ENCODE peak calls at places on chromosome 11, in five cellular contexts. One of them, this sample, is unnamed.

GRCh38 chr11:2518983-2519340 is 74.2 kb downstream of the KCNQ1 start:
- DNase-seq in endothelial cell: peak
- DNase-seq in SW480: no peak
- DNase-seq in GM13977: no peak
- DNase-seq in myocyte: no peak
- DNase-seq in this sample: no peak

GRCh38 chr11:67400251-67400941 is 1.3 kb downstream of the PPP1CA start:
- DNase-seq in endothelial cell: no peak
- DNase-seq in SW480: no peak
- DNase-seq in GM13977: no peak
- DNase-seq in myocyte: no peak
- DNase-seq in this sample: no peak

GRCh38 chr11:67495234-67496005 is 9.7 kb downstream of the PITPNM1 start:
- DNase-seq in endothelial cell: no peak
- DNase-seq in SW480: no peak
- DNase-seq in GM13977: no peak
- DNase-seq in myocyte: no peak
- DNase-seq in this sample: no peak

GRCh38 chr11:119206512-119207299 is 567 bp downstream of the CBL start:
- DNase-seq in endothelial cell: peak
- DNase-seq in SW480: peak
- DNase-seq in GM13977: peak
- DNase-seq in myocyte: peak
- DNase-seq in this sample: no peak

GRCh38 chr11:75474878-75475766 is 42.1 kb upstream of the KLHL35 start:
- DNase-seq in endothelial cell: no peak
- DNase-seq in SW480: no peak
- DNase-seq in GM13977: peak
- DNase-seq in myocyte: no peak
- DNase-seq in this sample: no peak

GRCh38 chr11:68146010-68146540 is 24.9 kb upstream of the CHKA start:
- DNase-seq in endothelial cell: no peak
- DNase-seq in SW480: no peak
- DNase-seq in GM13977: no peak
- DNase-seq in myocyte: peak
- DNase-seq in this sample: no peak

GRCh38 chr11:126318642-126319373 is 14.9 kb downstream of the DCPS start:
- DNase-seq in endothelial cell: no peak
- DNase-seq in SW480: peak
- DNase-seq in GM13977: peak
- DNase-seq in myocyte: peak
- DNase-seq in this sample: peak

GRCh38 chr11:60288531-60288930 is 8.1 kb downstream of the MS4A4A start:
- DNase-seq in endothelial cell: no peak
- DNase-seq in SW480: no peak
- DNase-seq in GM13977: no peak
- DNase-seq in myocyte: no peak
- DNase-seq in this sample: no peak

GRCh38 chr11:69051381-69052342 is 2.9 kb downstream of the TPCN2 start:
- DNase-seq in endothelial cell: no peak
- DNase-seq in SW480: no peak
- DNase-seq in GM13977: no peak
- DNase-seq in myocyte: no peak
- DNase-seq in this sample: no peak

GRCh38 chr11:13143486-13144297 is 133.9 kb upstream of the BMAL1 start:
- DNase-seq in endothelial cell: no peak
- DNase-seq in SW480: no peak
- DNase-seq in GM13977: no peak
- DNase-seq in myocyte: no peak
- DNase-seq in this sample: no peak

GRCh38 chr11:110366234-110366633 is 63.5 kb upstream of the FDX1 start:
- DNase-seq in endothelial cell: no peak
- DNase-seq in SW480: no peak
- DNase-seq in GM13977: no peak
- DNase-seq in myocyte: peak
- DNase-seq in this sample: no peak

GRCh38 chr11:66335531-66336233 is 552 bp downstream of the RIN1 start:
- DNase-seq in endothelial cell: peak
- DNase-seq in SW480: peak
- DNase-seq in GM13977: no peak
- DNase-seq in myocyte: peak
- DNase-seq in this sample: no peak

GRCh38 chr11:538431-539051 is 1.2 kb downstream of the LRRC56 start:
- DNase-seq in endothelial cell: no peak
- DNase-seq in SW480: no peak
- DNase-seq in GM13977: no peak
- DNase-seq in myocyte: no peak
- DNase-seq in this sample: no peak

GRCh38 chr11:35242412-35242811 is 103.4 kb downstream of the CD44 start:
- DNase-seq in endothelial cell: no peak
- DNase-seq in SW480: no peak
- DNase-seq in GM13977: no peak
- DNase-seq in myocyte: peak
- DNase-seq in this sample: no peak

GRCh38 chr11:2314525-2315394 is 12.9 kb downstream of the TSPAN32 start:
- DNase-seq in endothelial cell: no peak
- DNase-seq in SW480: no peak
- DNase-seq in GM13977: no peak
- DNase-seq in myocyte: peak
- DNase-seq in this sample: peak

GRCh38 chr11:117919326-117920275 is 9.6 kb downstream of the TMPRSS13 start:
- DNase-seq in endothelial cell: no peak
- DNase-seq in SW480: no peak
- DNase-seq in GM13977: peak
- DNase-seq in myocyte: no peak
- DNase-seq in this sample: no peak

GRCh38 chr11:116930177-116930576 is 92.8 kb upstream of the APOA1 start:
- DNase-seq in endothelial cell: no peak
- DNase-seq in SW480: no peak
- DNase-seq in GM13977: no peak
- DNase-seq in myocyte: no peak
- DNase-seq in this sample: no peak

GRCh38 chr11:10908215-10908990 is 50.5 kb upstream of the ZBED5 start:
- DNase-seq in endothelial cell: no peak
- DNase-seq in SW480: peak
- DNase-seq in GM13977: no peak
- DNase-seq in myocyte: peak
- DNase-seq in this sample: peak

GRCh38 chr11:65546217-65546958 is 11.8 kb downstream of the LTBP3 start:
- DNase-seq in endothelial cell: peak
- DNase-seq in SW480: no peak
- DNase-seq in GM13977: peak
- DNase-seq in myocyte: no peak
- DNase-seq in this sample: no peak